ENCODE peak calls at places on chromosomes 2 and 18, in ten cellular contexts. One of them, this sample, is unnamed. For H3K9me3, the result is how much of the 10 kb centered on the place peaks cover.

GRCh38 chr2:23649819-23650218 is 264.8 kb downstream of the KLHL29 start:
- DNase-seq in CD4-positive, alpha-beta T cell: no peak
- DNase-seq in RWPE2: no peak
- DNase-seq in SJSA1: no peak
- DNase-seq in SK-N-SH: peak
- DNase-seq in cardiac muscle cell: no peak
- DNase-seq in right atrium auricular region: no peak
- DNase-seq in fibroblast of lung: peak
- DNase-seq in GM12878: no peak
- DNase-seq in uterus: no peak
- DNase-seq in this sample: no peak

GRCh38 chr2:42414158-42414557 is 53.1 kb upstream of the COX7A2L start:
- DNase-seq in CD4-positive, alpha-beta T cell: no peak
- DNase-seq in RWPE2: no peak
- DNase-seq in SJSA1: no peak
- DNase-seq in SK-N-SH: no peak
- DNase-seq in cardiac muscle cell: no peak
- DNase-seq in right atrium auricular region: no peak
- DNase-seq in fibroblast of lung: no peak
- DNase-seq in GM12878: no peak
- DNase-seq in uterus: no peak
- DNase-seq in this sample: no peak

GRCh38 chr2:43158259-43158880 is 68.0 kb downstream of the ZFP36L2 start:
- DNase-seq in CD4-positive, alpha-beta T cell: peak
- DNase-seq in RWPE2: peak
- DNase-seq in SJSA1: no peak
- DNase-seq in SK-N-SH: no peak
- DNase-seq in cardiac muscle cell: no peak
- DNase-seq in right atrium auricular region: peak
- DNase-seq in fibroblast of lung: peak
- DNase-seq in GM12878: no peak
- DNase-seq in uterus: peak
- DNase-seq in this sample: no peak

GRCh38 chr2:199315299-199316179 is 142.2 kb downstream of the SATB2 start:
- DNase-seq in CD4-positive, alpha-beta T cell: no peak
- DNase-seq in RWPE2: no peak
- DNase-seq in SJSA1: peak
- DNase-seq in SK-N-SH: no peak
- DNase-seq in cardiac muscle cell: peak
- DNase-seq in right atrium auricular region: no peak
- DNase-seq in fibroblast of lung: peak
- DNase-seq in GM12878: no peak
- DNase-seq in uterus: no peak
- DNase-seq in this sample: no peak

GRCh38 chr2:23510471-23510870 is 125.5 kb downstream of the KLHL29 start:
- DNase-seq in CD4-positive, alpha-beta T cell: no peak
- DNase-seq in RWPE2: no peak
- DNase-seq in SJSA1: no peak
- DNase-seq in SK-N-SH: no peak
- DNase-seq in cardiac muscle cell: peak
- DNase-seq in right atrium auricular region: no peak
- DNase-seq in fibroblast of lung: no peak
- DNase-seq in GM12878: no peak
- DNase-seq in uterus: no peak
- DNase-seq in this sample: no peak

GRCh38 chr18:37274988-37275590 is 290.5 kb downstream of the CELF4 start:
- DNase-seq in CD4-positive, alpha-beta T cell: no peak
- DNase-seq in RWPE2: no peak
- DNase-seq in SJSA1: no peak
- DNase-seq in SK-N-SH: no peak
- DNase-seq in cardiac muscle cell: no peak
- DNase-seq in right atrium auricular region: no peak
- DNase-seq in fibroblast of lung: no peak
- DNase-seq in GM12878: no peak
- DNase-seq in uterus: no peak
- DNase-seq in this sample: no peak

GRCh38 chr2:72148975-72149555 is 1.4 kb upstream of the CYP26B1 start:
- DNase-seq in CD4-positive, alpha-beta T cell: no peak
- DNase-seq in RWPE2: no peak
- DNase-seq in SJSA1: peak
- DNase-seq in SK-N-SH: peak
- DNase-seq in cardiac muscle cell: peak
- DNase-seq in right atrium auricular region: peak
- DNase-seq in fibroblast of lung: peak
- DNase-seq in GM12878: no peak
- DNase-seq in uterus: peak
- DNase-seq in this sample: no peak

GRCh38 chr18:63177259-63177658 is 142.3 kb downstream of the BCL2 start:
- DNase-seq in CD4-positive, alpha-beta T cell: no peak
- DNase-seq in RWPE2: no peak
- DNase-seq in SJSA1: no peak
- DNase-seq in SK-N-SH: no peak
- DNase-seq in cardiac muscle cell: no peak
- DNase-seq in right atrium auricular region: no peak
- DNase-seq in fibroblast of lung: no peak
- DNase-seq in GM12878: no peak
- DNase-seq in uterus: no peak
- DNase-seq in this sample: no peak

GRCh38 chr2:175880-176800 is 87.7 kb downstream of the SH3YL1 start:
- DNase-seq in CD4-positive, alpha-beta T cell: peak
- DNase-seq in RWPE2: no peak
- DNase-seq in SJSA1: peak
- DNase-seq in SK-N-SH: no peak
- DNase-seq in cardiac muscle cell: no peak
- DNase-seq in right atrium auricular region: no peak
- DNase-seq in fibroblast of lung: no peak
- DNase-seq in GM12878: no peak
- DNase-seq in uterus: peak
- DNase-seq in this sample: peak

GRCh38 chr18:14964002-14964401 is 216.0 kb downstream of the ANKRD30B start:
- DNase-seq in CD4-positive, alpha-beta T cell: no peak
- DNase-seq in RWPE2: no peak
- DNase-seq in SJSA1: no peak
- DNase-seq in SK-N-SH: no peak
- DNase-seq in cardiac muscle cell: no peak
- DNase-seq in right atrium auricular region: peak
- DNase-seq in fibroblast of lung: no peak
- DNase-seq in GM12878: no peak
- DNase-seq in uterus: no peak
- DNase-seq in this sample: no peak
- H3K9me3 ChIP-seq in CD4-positive, alpha-beta T cell: under half
- H3K9me3 ChIP-seq in RWPE2: under half
- H3K9me3 ChIP-seq in SJSA1: under half
- H3K9me3 ChIP-seq in SK-N-SH: under half
- H3K9me3 ChIP-seq in cardiac muscle cell: under half
- H3K9me3 ChIP-seq in right atrium auricular region: under half
- H3K9me3 ChIP-seq in fibroblast of lung: under half
- H3K9me3 ChIP-seq in GM12878: under half
- H3K9me3 ChIP-seq in uterus: under half
- H3K9me3 ChIP-seq in this sample: under half

DNA sequence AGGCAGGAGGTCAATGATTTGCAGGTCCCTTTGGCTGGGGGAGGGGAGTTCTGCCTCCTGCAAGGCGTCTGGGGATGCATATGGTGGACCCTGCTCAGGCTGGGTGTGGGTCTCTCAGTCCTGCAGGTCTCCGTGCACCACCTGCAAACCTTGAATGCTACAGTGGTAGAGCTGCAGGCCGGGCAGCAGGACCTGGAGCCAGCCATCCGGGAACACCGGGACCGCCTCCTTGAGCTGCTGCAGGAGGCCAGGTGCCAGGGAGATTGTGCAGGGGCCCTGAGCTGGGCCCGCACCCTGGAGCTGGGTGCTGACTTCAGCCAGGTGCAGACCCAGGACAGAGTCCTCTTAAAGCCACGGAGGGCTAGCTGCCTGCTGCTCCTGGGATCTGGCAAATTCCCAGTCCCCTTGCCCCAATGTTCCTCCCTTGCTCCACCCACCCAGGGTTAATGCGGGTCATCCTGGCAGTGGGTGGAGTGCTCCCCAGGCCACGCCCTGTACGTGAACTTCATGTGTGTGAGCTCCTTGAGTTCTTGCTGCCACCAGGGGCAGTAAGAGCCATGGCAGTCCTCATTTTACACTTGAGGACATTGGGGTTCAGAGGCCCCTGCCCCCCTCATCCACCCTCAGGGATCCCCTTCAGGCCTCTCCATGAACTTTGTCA is 3.1 kb downstream of the PROM2 start:
- DNase-seq in CD4-positive, alpha-beta T cell: no peak
- DNase-seq in RWPE2: peak
- DNase-seq in SJSA1: no peak
- DNase-seq in SK-N-SH: no peak
- DNase-seq in cardiac muscle cell: no peak
- DNase-seq in right atrium auricular region: no peak
- DNase-seq in fibroblast of lung: no peak
- DNase-seq in GM12878: no peak
- DNase-seq in uterus: no peak
- DNase-seq in this sample: no peak
- H3K9me3 ChIP-seq in CD4-positive, alpha-beta T cell: under half
- H3K9me3 ChIP-seq in RWPE2: under half
- H3K9me3 ChIP-seq in SJSA1: under half
- H3K9me3 ChIP-seq in SK-N-SH: under half
- H3K9me3 ChIP-seq in cardiac muscle cell: under half
- H3K9me3 ChIP-seq in right atrium auricular region: under half
- H3K9me3 ChIP-seq in fibroblast of lung: under half
- H3K9me3 ChIP-seq in GM12878: under half
- H3K9me3 ChIP-seq in uterus: under half
- H3K9me3 ChIP-seq in this sample: under half

GRCh38 chr18:36045241-36045999 is 21.9 kb downstream of the RPRD1A start:
- DNase-seq in CD4-positive, alpha-beta T cell: no peak
- DNase-seq in RWPE2: no peak
- DNase-seq in SJSA1: no peak
- DNase-seq in SK-N-SH: no peak
- DNase-seq in cardiac muscle cell: no peak
- DNase-seq in right atrium auricular region: no peak
- DNase-seq in fibroblast of lung: no peak
- DNase-seq in GM12878: no peak
- DNase-seq in uterus: no peak
- DNase-seq in this sample: no peak

GRCh38 chr18:36047521-36047920 is 19.8 kb downstream of the RPRD1A start:
- DNase-seq in CD4-positive, alpha-beta T cell: no peak
- DNase-seq in RWPE2: no peak
- DNase-seq in SJSA1: no peak
- DNase-seq in SK-N-SH: no peak
- DNase-seq in cardiac muscle cell: no peak
- DNase-seq in right atrium auricular region: no peak
- DNase-seq in fibroblast of lung: no peak
- DNase-seq in GM12878: no peak
- DNase-seq in uterus: no peak
- DNase-seq in this sample: no peak

GRCh38 chr18:36046898-36047297 is 20.5 kb downstream of the RPRD1A start:
- DNase-seq in CD4-positive, alpha-beta T cell: no peak
- DNase-seq in RWPE2: no peak
- DNase-seq in SJSA1: no peak
- DNase-seq in SK-N-SH: no peak
- DNase-seq in cardiac muscle cell: no peak
- DNase-seq in right atrium auricular region: no peak
- DNase-seq in fibroblast of lung: no peak
- DNase-seq in GM12878: no peak
- DNase-seq in uterus: no peak
- DNase-seq in this sample: no peak

GRCh38 chr18:36038102-36038663 is 29.2 kb downstream of the RPRD1A start:
- DNase-seq in CD4-positive, alpha-beta T cell: no peak
- DNase-seq in RWPE2: no peak
- DNase-seq in SJSA1: no peak
- DNase-seq in SK-N-SH: no peak
- DNase-seq in cardiac muscle cell: no peak
- DNase-seq in right atrium auricular region: no peak
- DNase-seq in fibroblast of lung: no peak
- DNase-seq in GM12878: no peak
- DNase-seq in uterus: no peak
- DNase-seq in this sample: no peak

GRCh38 chr18:36043153-36043552 is 24.2 kb downstream of the RPRD1A start:
- DNase-seq in CD4-positive, alpha-beta T cell: no peak
- DNase-seq in RWPE2: no peak
- DNase-seq in SJSA1: no peak
- DNase-seq in SK-N-SH: no peak
- DNase-seq in cardiac muscle cell: no peak
- DNase-seq in right atrium auricular region: no peak
- DNase-seq in fibroblast of lung: no peak
- DNase-seq in GM12878: no peak
- DNase-seq in uterus: no peak
- DNase-seq in this sample: no peak
- H3K9me3 ChIP-seq in CD4-positive, alpha-beta T cell: under half
- H3K9me3 ChIP-seq in RWPE2: under half
- H3K9me3 ChIP-seq in SJSA1: under half
- H3K9me3 ChIP-seq in SK-N-SH: under half
- H3K9me3 ChIP-seq in cardiac muscle cell: under half
- H3K9me3 ChIP-seq in right atrium auricular region: under half
- H3K9me3 ChIP-seq in fibroblast of lung: under half
- H3K9me3 ChIP-seq in GM12878: under half
- H3K9me3 ChIP-seq in uterus: under half
- H3K9me3 ChIP-seq in this sample: under half

GRCh38 chr18:72910045-72910444 is 42.3 kb upstream of the NETO1 start:
- DNase-seq in CD4-positive, alpha-beta T cell: no peak
- DNase-seq in RWPE2: no peak
- DNase-seq in SJSA1: no peak
- DNase-seq in SK-N-SH: no peak
- DNase-seq in cardiac muscle cell: no peak
- DNase-seq in right atrium auricular region: no peak
- DNase-seq in fibroblast of lung: no peak
- DNase-seq in GM12878: no peak
- DNase-seq in uterus: no peak
- DNase-seq in this sample: no peak
- H3K9me3 ChIP-seq in CD4-positive, alpha-beta T cell: under half
- H3K9me3 ChIP-seq in RWPE2: under half
- H3K9me3 ChIP-seq in SJSA1: under half
- H3K9me3 ChIP-seq in SK-N-SH: under half
- H3K9me3 ChIP-seq in cardiac muscle cell: under half
- H3K9me3 ChIP-seq in right atrium auricular region: under half
- H3K9me3 ChIP-seq in fibroblast of lung: under half
- H3K9me3 ChIP-seq in GM12878: under half
- H3K9me3 ChIP-seq in uterus: under half
- H3K9me3 ChIP-seq in this sample: under half

DNA sequence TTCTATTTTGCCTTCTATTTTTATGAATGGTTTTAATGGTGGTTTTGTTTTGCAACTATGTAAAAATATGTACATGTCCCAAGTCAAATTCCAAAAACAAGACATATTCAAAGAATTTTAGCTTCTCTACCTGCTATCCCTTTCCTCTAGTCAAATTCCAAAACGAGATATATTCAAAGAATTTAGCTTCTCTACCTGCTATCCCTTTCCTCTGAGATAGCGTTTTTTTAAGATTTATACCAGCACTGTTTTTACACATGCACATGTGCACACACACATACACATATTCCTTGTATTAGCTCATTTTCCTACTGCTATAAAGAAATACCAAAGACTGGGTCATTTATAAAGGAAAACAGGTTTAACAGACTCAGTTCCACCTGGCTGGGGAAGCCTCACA is 199.1 kb upstream of the ARL4C start:
- DNase-seq in CD4-positive, alpha-beta T cell: no peak
- DNase-seq in RWPE2: no peak
- DNase-seq in SJSA1: no peak
- DNase-seq in SK-N-SH: no peak
- DNase-seq in cardiac muscle cell: no peak
- DNase-seq in right atrium auricular region: no peak
- DNase-seq in fibroblast of lung: no peak
- DNase-seq in GM12878: no peak
- DNase-seq in uterus: no peak
- DNase-seq in this sample: no peak
- H3K9me3 ChIP-seq in CD4-positive, alpha-beta T cell: under half
- H3K9me3 ChIP-seq in RWPE2: under half
- H3K9me3 ChIP-seq in SJSA1: under half
- H3K9me3 ChIP-seq in SK-N-SH: under half
- H3K9me3 ChIP-seq in cardiac muscle cell: under half
- H3K9me3 ChIP-seq in right atrium auricular region: under half
- H3K9me3 ChIP-seq in fibroblast of lung: under half
- H3K9me3 ChIP-seq in GM12878: under half
- H3K9me3 ChIP-seq in uterus: under half
- H3K9me3 ChIP-seq in this sample: under half

GRCh38 chr2:89781962-89782361 is 1090.5 kb downstream of the RPIA start:
- DNase-seq in CD4-positive, alpha-beta T cell: no peak
- DNase-seq in RWPE2: no peak
- DNase-seq in SJSA1: no peak
- DNase-seq in SK-N-SH: no peak
- DNase-seq in cardiac muscle cell: no peak
- DNase-seq in right atrium auricular region: no peak
- DNase-seq in fibroblast of lung: no peak
- DNase-seq in GM12878: no peak
- DNase-seq in uterus: no peak
- DNase-seq in this sample: no peak
- H3K9me3 ChIP-seq in CD4-positive, alpha-beta T cell: half or more
- H3K9me3 ChIP-seq in RWPE2: under half
- H3K9me3 ChIP-seq in SJSA1: under half
- H3K9me3 ChIP-seq in SK-N-SH: under half
- H3K9me3 ChIP-seq in cardiac muscle cell: half or more
- H3K9me3 ChIP-seq in right atrium auricular region: half or more
- H3K9me3 ChIP-seq in fibroblast of lung: under half
- H3K9me3 ChIP-seq in GM12878: under half
- H3K9me3 ChIP-seq in uterus: under half
- H3K9me3 ChIP-seq in this sample: under half